ENCODE peak calls at places on chromosomes 6 and 20, in eight cellular contexts. K is right cardiac atrium, E is heart right ventricle, Y is tibial artery, Z is progenitor cell of endocrine pancreas, W is dermis blood vessel endothelial cell, R is NCI-H1930, F is hippocampal formation. U is an unnamed sample.

GRCh38 chr6:134267917-134268361 is 50.0 kb downstream of the SGK1 start:
- DNase-seq in F (peak), E (peak), K (peak), W (no peak), Y (no peak), Z (no peak), R (no peak), U (no peak)

GRCh38 chr6:137870744-137871247 is 3.7 kb downstream of the TNFAIP3 start:
- DNase-seq in F (no peak), Y (no peak), E (no peak), K (no peak), R (no peak), Z (no peak), W (peak), U (no peak)

GRCh38 chr6:137880633-137881521 is 13.8 kb downstream of the TNFAIP3 start:
- DNase-seq in F (no peak), E (peak), Y (no peak), Z (no peak), W (no peak), R (no peak), K (peak), U (no peak)

GRCh38 chr6:93848011-93848620 is 428.8 kb upstream of the EPHA7 start:
- DNase-seq in Z (no peak), W (no peak), K (no peak), E (no peak), Y (no peak), F (no peak), R (no peak), U (no peak)

GRCh38 chr20:52318601-52319000 is 127.0 kb upstream of the ZFP64 start:
- DNase-seq in E (no peak), F (no peak), Y (no peak), R (no peak), W (no peak), Z (no peak), K (no peak), U (no peak)

GRCh38 chr20:21101453-21102251 is 4.5 kb downstream of the LINC00237 start:
- DNase-seq in Z (peak), F (no peak), W (peak), E (no peak), K (no peak), Y (no peak), R (peak), U (no peak)

GRCh38 chr20:2292711-2293110 is 3.1 kb upstream of the TGM3 start:
- DNase-seq in Z (no peak), F (no peak), Y (no peak), E (no peak), W (no peak), R (no peak), K (peak), U (no peak)

GRCh38 chr6:2624177-2624576 is 126.5 kb downstream of the MYLK4 start:
- DNase-seq in F (no peak), E (no peak), W (no peak), R (no peak), K (peak), Z (no peak), Y (peak), U (no peak)

GRCh38 chr6:75791881-75792280 is 42.8 kb downstream of the MYO6 start:
- DNase-seq in Z (no peak), K (no peak), W (peak), R (no peak), Y (no peak), E (no peak), F (no peak), U (no peak)

GRCh38 chr6:63538550-63538949 is 33.7 kb upstream of the LOC128125822 start:
- DNase-seq in Z (no peak), R (no peak), K (no peak), F (no peak), Y (no peak), W (no peak), E (no peak), U (no peak)